ENCODE peak calls at places on chromosomes 6 and 20, in seven cellular contexts. F is activated CD4-positive, alpha-beta T cell treated with anti-CD3 and anti-CD28 coated beads, Interleukin-2, amount 10 ng/mL, durations not matched to agents 7 days and 5 days; N is B cell; V is AG08395; R is Peyer's patch; I is activated CD8-positive, alpha-beta memory T cell treated with anti-CD3 and anti-CD28 coated beads for 4 hours; Y is stomach. J is an unnamed sample.

GRCh38 chr6:161434331-161434730 is 160.5 kb upstream of the AGPAT4 start:
- DNase-seq in F (no peak), N (no peak), V (no peak), R (no peak), I (no peak), Y (no peak), J (no peak)

GRCh38 chr20:44208770-44209169 is 1.8 kb downstream of the OSER1 start:
- DNase-seq in F (no peak), N (no peak), V (peak), R (no peak), I (no peak), Y (no peak), J (no peak)

GRCh38 chr6:21831531-21832291 is 238.2 kb downstream of the SOX4 start:
- DNase-seq in F (no peak), N (no peak), V (peak), R (no peak), I (no peak), Y (no peak), J (no peak)

GRCh38 chr6:163564536-163564935 is 150.0 kb downstream of the QKI start:
- DNase-seq in F (no peak), N (no peak), V (no peak), R (no peak), I (no peak), Y (no peak), J (no peak)

GRCh38 chr20:11965602-11966001 is 47.9 kb downstream of the BTBD3 start:
- DNase-seq in F (no peak), N (no peak), V (no peak), R (no peak), I (no peak), Y (no peak), J (no peak)

GRCh38 chr20:47440857-47441773 is 60.6 kb upstream of the NCOA3 start:
- DNase-seq in F (no peak), N (no peak), V (peak), R (no peak), I (no peak), Y (no peak), J (no peak)

GRCh38 chr20:20829694-20830093 is 117.2 kb upstream of the RALGAPA2 start:
- DNase-seq in F (no peak), N (no peak), V (no peak), R (no peak), I (no peak), Y (no peak), J (no peak)

GRCh38 chr6:135311446-135312200 is 130.5 kb downstream of the MYB start:
- DNase-seq in F (no peak), N (no peak), V (no peak), R (no peak), I (no peak), Y (no peak), J (no peak)

GRCh38 chr6:125738276-125738675 is 11.2 kb upstream of the HEY2 start:
- DNase-seq in F (no peak), N (no peak), V (no peak), R (no peak), I (no peak), Y (no peak), J (no peak)

GRCh38 chr20:38157635-38158495 is 7.2 kb downstream of the TGM2 start:
- DNase-seq in F (no peak), N (no peak), V (no peak), R (no peak), I (no peak), Y (no peak), J (no peak)

GRCh38 chr6:53624491-53624890 is 41.1 kb downstream of the KLHL31 start:
- DNase-seq in F (no peak), N (no peak), V (no peak), R (no peak), I (no peak), Y (no peak), J (no peak)

GRCh38 chr20:9035129-9035528 is 33.8 kb upstream of the PLCB4 start:
- DNase-seq in F (no peak), N (no peak), V (peak), R (no peak), I (no peak), Y (no peak), J (no peak)

GRCh38 chr6:41470341-41471063 is 75.7 kb upstream of the FOXP4 start:
- DNase-seq in F (no peak), N (no peak), V (peak), R (no peak), I (no peak), Y (peak), J (no peak)

GRCh38 chr6:158631678-158632537 is 12.6 kb downstream of the DYNLT1 start:
- DNase-seq in F (no peak), N (no peak), V (peak), R (no peak), I (no peak), Y (peak), J (no peak)

GRCh38 chr6:1590580-1590979 is 19.1 kb upstream of the FOXC1 start:
- DNase-seq in F (no peak), N (no peak), V (no peak), R (no peak), I (no peak), Y (no peak), J (no peak)

GRCh38 chr6:98998103-98998502 is 50.4 kb upstream of the FBXL4 start:
- DNase-seq in F (no peak), N (no peak), V (no peak), R (no peak), I (no peak), Y (no peak), J (no peak)

GRCh38 chr6:126152346-126152745 is 166.0 kb downstream of the TRMT11 start:
- DNase-seq in F (no peak), N (no peak), V (no peak), R (no peak), I (no peak), Y (no peak), J (no peak)

GRCh38 chr6:78629154-78629721 is 238.1 kb upstream of the IRAK1BP1 start:
- DNase-seq in F (no peak), N (no peak), V (peak), R (no peak), I (no peak), Y (no peak), J (no peak)

GRCh38 chr20:45944151-45944964 is 9.9 kb downstream of the PCIF1 start:
- DNase-seq in F (no peak), N (no peak), V (no peak), R (no peak), I (no peak), Y (no peak), J (no peak)

GRCh38 chr6:108966855-108967755 is 118.9 kb downstream of the ARMC2 start:
- DNase-seq in F (no peak), N (no peak), V (peak), R (no peak), I (no peak), Y (peak), J (peak)

GRCh38 chr6:35931120-35931561 is 10.2 kb upstream of the SRPK1 start:
- DNase-seq in F (no peak), N (no peak), V (no peak), R (no peak), I (no peak), Y (no peak), J (no peak)

J was measured in SK-N-DZ.